ENCODE peak calls at places on chromosomes 7 and 10, in four cellular contexts. S is H54, R is NCI-H774, J is tibial artery. B is an unnamed sample.

GRCh38 chr10:36679554-36679953 is 445.8 kb upstream of the ANKRD30A start:
- DNase-seq in R (no peak), J (no peak), S (no peak), B (no peak)

GRCh38 chr10:12358863-12359647 is 9.7 kb downstream of the CAMK1D start:
- DNase-seq in J (no peak), R (no peak), S (no peak), B (no peak)

GRCh38 chr7:106064836-106065559 is 47.1 kb downstream of the SYPL1 start:
- DNase-seq in J (peak), R (no peak), S (peak), B (peak)

GRCh38 chr7:26397786-26398435 is 106.2 kb downstream of the SNX10 start:
- DNase-seq in J (no peak), S (no peak), R (no peak), B (no peak)

GRCh38 chr7:74294191-74294998 is 5.2 kb downstream of the CLIP2 start:
- DNase-seq in J (no peak), R (no peak), S (no peak), B (no peak)

GRCh38 chr7:135100856-135101255 is 47.0 kb upstream of the TMEM140 start:
- DNase-seq in S (no peak), J (no peak), R (no peak), B (no peak)

GRCh38 chr10:18325889-18326531 is 185.8 kb downstream of the CACNB2 start:
- DNase-seq in J (no peak), S (no peak), R (no peak), B (no peak)

GRCh38 chr7:9869566-9869965 is 1104.1 kb upstream of the PHF14 start:
- DNase-seq in R (no peak), S (no peak), J (no peak), B (no peak)

GRCh38 chr10:100637785-100638184 is 102.0 kb downstream of the HIF1AN start:
- DNase-seq in J (no peak), S (peak), R (no peak), B (no peak)

GRCh38 chr7:15618275-15618674 is 56.5 kb upstream of the AGMO start:
- DNase-seq in S (no peak), R (no peak), J (no peak), B (no peak)

GRCh38 chr10:97020452-97021400 is 165.0 kb downstream of the SLIT1 start:
- DNase-seq in S (no peak), R (no peak), J (peak), B (no peak)

GRCh38 chr7:106730021-106730420 is 69.1 kb upstream of the CCDC71L start:
- DNase-seq in J (no peak), S (no peak), R (no peak), B (no peak)

GRCh38 chr10:30826679-30827078 is 197.1 kb upstream of the LYZL2 start:
- DNase-seq in J (peak), R (no peak), S (no peak), B (no peak)

GRCh38 chr7:142549007-142549406 is 200.3 kb upstream of the PRSS1 start:
- DNase-seq in R (no peak), J (no peak), S (no peak), B (no peak)

GRCh38 chr10:78338717-78339116 is 305.1 kb downstream of the RPS24 start:
- DNase-seq in R (no peak), J (peak), S (no peak), B (no peak)

GRCh38 chr7:76509931-76510877 is at the start of gene UPK3B:
- DNase-seq in R (no peak), S (peak), J (peak), B (no peak)